ENCODE peak calls at places on chromosome 18, in ten cellular contexts. C is T-helper 22 cell, U is EL, O is ELR, K is GM12865, Q is ACHN, W is H9, Z is endothelial cell, R is suprapubic skin, M is Kasumi-1. X is an unnamed sample.

GRCh38 chr18:26593365-26594320 is 45.3 kb upstream of the KCTD1 start:
- DNase-seq in W (no peak), Z (no peak), O (no peak), K (no peak), M (no peak), Q (no peak), U (no peak), C (no peak), R (no peak), X (no peak)

GRCh38 chr18:57621252-57621607 is 406 bp downstream of the NARS1 start:
- DNase-seq in Q (peak; percentile 19), W (no peak), O (peak; percentile 39), C (no peak), K (no peak), M (no peak), Z (peak; percentile 36), R (no peak), U (peak; percentile 16), X (peak; percentile 45)

GRCh38 chr18:55588876-55589595 is 1.0 kb upstream of the TCF4 start:
- DNase-seq in O (peak; percentile 48), Q (peak; percentile 11), M (no peak), R (no peak), W (no peak), C (no peak), U (peak; percentile 31), Z (no peak), K (no peak), X (no peak)

GRCh38 chr18:21803495-21803894 is 62.9 kb downstream of the MIB1 start:
- DNase-seq in K (no peak), R (no peak), Q (no peak), Z (no peak), W (no peak), C (no peak), O (peak; percentile 1), M (no peak), U (no peak), X (no peak)

GRCh38 chr18:77131100-77131651 is 1.4 kb downstream of the MBP start:
- DNase-seq in O (no peak), Z (no peak), M (peak; percentile 33), W (no peak), R (no peak), U (no peak), K (peak; percentile 66), Q (peak; percentile 30), C (no peak), X (no peak)

GRCh38 chr18:21115519-21116411 is 4.2 kb upstream of the ROCK1 start:
- DNase-seq in Q (no peak), K (no peak), W (peak; percentile 39), U (peak; percentile 77), Z (no peak), R (no peak), O (peak; percentile 46), M (peak; percentile 16), C (no peak), X (no peak)

GRCh38 chr18:80254971-80255500 is 7.7 kb upstream of the PARD6G start:
- DNase-seq in Z (no peak), C (no peak), W (no peak), O (no peak), M (no peak), K (no peak), U (no peak), Q (no peak), R (no peak), X (no peak)

GRCh38 chr18:75607701-75608100 is 180.2 kb upstream of the SMIM21 start:
- DNase-seq in R (no peak), K (no peak), C (no peak), U (no peak), Z (no peak), W (no peak), O (no peak), M (no peak), Q (no peak), X (no peak)

GRCh38 chr18:61948196-61948800 is 55.5 kb upstream of the RNF152 start:
- DNase-seq in C (no peak), R (no peak), M (no peak), K (no peak), W (no peak), Z (no peak), Q (no peak), O (peak; percentile 45), U (peak; percentile 55), X (no peak)